ENCODE peak calls at places on chromosome 2, in nine cellular contexts. L, W, G, J, X, S, K, Q and T are unnamed samples.

GRCh38 chr2:237242091-237242536 is 156.4 kb downstream of the COPS8 start:
- DNase-seq in W (no peak), J (no peak), G (no peak), L (no peak), Q (no peak), S (no peak), X (no peak), K (no peak), T (no peak)

GRCh38 chr2:54258171-54258570 is 2.1 kb upstream of the TSPYL6 start:
- DNase-seq in L (no peak), Q (no peak), W (peak), G (peak), S (no peak), J (no peak), K (no peak), X (no peak), T (no peak)

GRCh38 chr2:219557791-219558785 is 13.3 kb downstream of the OBSL1 start:
- DNase-seq in K (no peak), L (no peak), X (no peak), Q (no peak), S (no peak), J (no peak), G (no peak), W (no peak), T (no peak)

GRCh38 chr2:126700677-126701076 is 44.7 kb downstream of the GYPC start:
- DNase-seq in J (no peak), S (no peak), G (peak), W (no peak), L (no peak), Q (no peak), K (no peak), X (no peak), T (no peak)

GRCh38 chr2:15623481-15623796 is 31.8 kb downstream of the DDX1 start:
- DNase-seq in J (no peak), L (no peak), S (no peak), Q (no peak), K (no peak), W (no peak), X (no peak), G (no peak), T (no peak)

GRCh38 chr2:174336403-174337336 is 1.9 kb downstream of the SP9 start:
- DNase-seq in G (no peak), Q (no peak), S (no peak), L (no peak), J (no peak), W (no peak), K (peak), X (peak), T (peak)

GRCh38 chr2:29223851-29224692 is 108.9 kb downstream of the CLIP4 start:
- DNase-seq in K (no peak), S (peak), Q (peak), W (no peak), L (no peak), X (no peak), J (no peak), G (peak), T (no peak)

GRCh38 chr2:219003267-219003634 is 10.0 kb upstream of the CRYBA2 start:
- DNase-seq in G (no peak), W (no peak), L (no peak), J (no peak), Q (no peak), X (no peak), K (no peak), S (no peak), T (no peak)

GRCh38 chr2:192245329-192245728 is 50.6 kb upstream of the TMEFF2 start:
- DNase-seq in G (no peak), K (no peak), L (no peak), Q (no peak), W (no peak), J (no peak), X (no peak), S (no peak), T (no peak)

GRCh38 chr2:33205693-33206434 is 259.1 kb downstream of the LTBP1 start:
- DNase-seq in S (no peak), Q (no peak), J (no peak), W (no peak), X (no peak), K (no peak), L (no peak), G (no peak), T (no peak)

GRCh38 chr2:63871864-63872263 is 30.2 kb downstream of the UGP2 start:
- DNase-seq in K (no peak), J (no peak), Q (no peak), X (no peak), G (no peak), S (no peak), L (no peak), W (no peak), T (no peak)

GRCh38 chr2:236677368-236677767 is 107.7 kb downstream of the ACKR3 start:
- DNase-seq in X (no peak), J (no peak), L (no peak), G (no peak), W (no peak), S (no peak), Q (no peak), K (no peak), T (no peak)

GRCh38 chr2:233329489-233330135 is 22.0 kb downstream of the SAG start:
- DNase-seq in Q (no peak), K (peak), W (no peak), J (no peak), X (no peak), G (peak), S (no peak), L (no peak), T (no peak)

GRCh38 chr2:86794866-86795265 is 4.2 kb upstream of the CD8A start:
- DNase-seq in Q (no peak), J (no peak), G (no peak), L (no peak), S (no peak), X (no peak), W (no peak), K (no peak), T (no peak)

GRCh38 chr2:48626047-48626446 is 8.4 kb downstream of the GTF2A1L start:
- DNase-seq in S (no peak), L (no peak), W (no peak), K (no peak), G (no peak), X (no peak), J (no peak), Q (no peak), T (no peak)

GRCh38 chr2:134080759-134081158 is 173.1 kb upstream of the MGAT5 start:
- DNase-seq in L (no peak), G (peak), X (no peak), K (no peak), S (no peak), J (no peak), W (no peak), Q (no peak), T (no peak)

GRCh38 chr2:217402622-217403383 is 542.9 kb upstream of the TNP1 start:
- DNase-seq in L (no peak), G (peak), S (peak), Q (no peak), X (no peak), J (no peak), K (no peak), W (no peak), T (no peak)